ENCODE peak calls at places on chromosomes 6 and 20, in four cellular contexts. One of them, this sample, is unnamed.

GRCh38 chr20:38426006-38426405 is 9.1 kb downstream of the SNHG17 start:
- DNase-seq in foreskin fibroblast: peak; percentile 93
- DNase-seq in sigmoid colon: no peak
- DNase-seq in Peyer's patch: no peak
- DNase-seq in this sample: peak; percentile 68

GRCh38 chr6:13924949-13925881 is at the start of gene RNF182:
- DNase-seq in foreskin fibroblast: no peak
- DNase-seq in Peyer's patch: no peak
- DNase-seq in sigmoid colon: no peak
- DNase-seq in this sample: no peak

GRCh38 chr6:89299451-89299850 is 15.6 kb downstream of the GABRR2 start:
- DNase-seq in foreskin fibroblast: peak; percentile 19
- DNase-seq in sigmoid colon: no peak
- DNase-seq in Peyer's patch: no peak
- DNase-seq in this sample: peak; percentile 25

GRCh38 chr20:63072231-63072791 is 65.5 kb upstream of the BHLHE23 start:
- DNase-seq in foreskin fibroblast: no peak
- DNase-seq in Peyer's patch: no peak
- DNase-seq in sigmoid colon: peak; percentile 33
- DNase-seq in this sample: no peak

GRCh38 chr20:51089272-51089671 is 66.4 kb upstream of the KCNG1 start:
- DNase-seq in sigmoid colon: no peak
- DNase-seq in Peyer's patch: no peak
- DNase-seq in foreskin fibroblast: no peak
- DNase-seq in this sample: no peak

GRCh38 chr20:8774412-8774811 is 294.5 kb upstream of the PLCB4 start:
- DNase-seq in Peyer's patch: no peak
- DNase-seq in foreskin fibroblast: no peak
- DNase-seq in sigmoid colon: no peak
- DNase-seq in this sample: no peak

GRCh38 chr6:2900221-2900807 is 2.8 kb downstream of the SERPINB9 start:
- DNase-seq in sigmoid colon: no peak
- DNase-seq in Peyer's patch: no peak
- DNase-seq in foreskin fibroblast: no peak
- DNase-seq in this sample: no peak

GRCh38 chr6:71621918-71622519 is 264.3 kb upstream of the RIMS1 start:
- DNase-seq in sigmoid colon: no peak
- DNase-seq in Peyer's patch: no peak
- DNase-seq in foreskin fibroblast: no peak
- DNase-seq in this sample: no peak

GRCh38 chr6:147707524-147707923 is 199.0 kb downstream of the SAMD5 start:
- DNase-seq in Peyer's patch: no peak
- DNase-seq in foreskin fibroblast: no peak
- DNase-seq in sigmoid colon: no peak
- DNase-seq in this sample: no peak

GRCh38 chr6:2158596-2159271 is 86.7 kb downstream of the GMDS start:
- DNase-seq in foreskin fibroblast: peak; percentile 29
- DNase-seq in sigmoid colon: no peak
- DNase-seq in Peyer's patch: no peak
- DNase-seq in this sample: peak; percentile 17

GRCh38 chr6:3663081-3663480 is 88.4 kb downstream of the PXDC1 start:
- DNase-seq in Peyer's patch: no peak
- DNase-seq in sigmoid colon: no peak
- DNase-seq in foreskin fibroblast: no peak
- DNase-seq in this sample: no peak

GRCh38 chr20:23195635-23196034 is 109.5 kb upstream of the CD93 start:
- DNase-seq in Peyer's patch: no peak
- DNase-seq in foreskin fibroblast: no peak
- DNase-seq in sigmoid colon: no peak
- DNase-seq in this sample: no peak

GRCh38 chr20:20292472-20292871 is 75.4 kb upstream of the INSM1 start:
- DNase-seq in sigmoid colon: no peak
- DNase-seq in Peyer's patch: no peak
- DNase-seq in foreskin fibroblast: no peak
- DNase-seq in this sample: no peak

GRCh38 chr6:169724554-169725269 is 412 bp upstream of the PHF10 start:
- DNase-seq in sigmoid colon: peak; percentile 72
- DNase-seq in foreskin fibroblast: peak; percentile 68
- DNase-seq in Peyer's patch: peak; percentile 77
- DNase-seq in this sample: no peak

GRCh38 chr6:162493917-162494316 is 233.6 kb downstream of the PRKN start:
- DNase-seq in Peyer's patch: no peak
- DNase-seq in foreskin fibroblast: no peak
- DNase-seq in sigmoid colon: no peak
- DNase-seq in this sample: no peak

DNA sequence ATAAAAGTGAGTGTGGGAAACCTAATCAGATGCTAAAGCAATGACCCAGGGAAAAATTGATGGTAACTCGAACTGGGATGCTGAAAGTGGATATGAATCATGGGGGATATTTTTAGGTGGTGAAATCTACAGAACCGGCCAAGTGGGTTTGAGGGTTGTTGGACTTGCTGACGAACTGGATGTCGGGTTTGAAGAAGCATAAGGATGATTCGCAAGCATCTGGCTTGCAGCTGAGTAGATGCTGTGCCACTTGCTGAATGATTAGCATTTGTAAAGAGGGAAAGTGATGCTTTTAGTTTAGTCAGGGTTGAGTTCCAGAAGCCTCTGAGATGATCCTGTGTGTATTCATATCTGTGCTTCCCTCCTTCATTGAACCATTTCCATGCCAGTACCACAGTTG is 54.9 kb downstream of the UBR2 start:
- DNase-seq in sigmoid colon: no peak
- DNase-seq in foreskin fibroblast: peak; percentile 94
- DNase-seq in Peyer's patch: no peak
- DNase-seq in this sample: peak; percentile 11
- H3K4me3 ChIP-seq in sigmoid colon: no peak overlapping the region
- H3K4me3 ChIP-seq in foreskin fibroblast: no peak overlapping the region
- H3K4me3 ChIP-seq in Peyer's patch: no peak overlapping the region
- H3K4me3 ChIP-seq in this sample: no peak overlapping the region

GRCh38 chr6:63355632-63356031 is 35.8 kb upstream of the LGSN start:
- DNase-seq in foreskin fibroblast: no peak
- DNase-seq in Peyer's patch: no peak
- DNase-seq in sigmoid colon: no peak
- DNase-seq in this sample: no peak
- TF ChIP-seq CTCF in foreskin fibroblast: no peak
- TF ChIP-seq CTCF in Peyer's patch: no peak
- TF ChIP-seq CTCF in sigmoid colon: no peak
- TF ChIP-seq CTCF in this sample: no peak

GRCh38 chr6:156978948-156979347 is 201.8 kb downstream of the ARID1B start:
- DNase-seq in foreskin fibroblast: no peak
- DNase-seq in Peyer's patch: no peak
- DNase-seq in sigmoid colon: no peak
- DNase-seq in this sample: no peak
- H3K4me3 ChIP-seq in foreskin fibroblast: no peak overlapping the region
- H3K4me3 ChIP-seq in Peyer's patch: no peak overlapping the region
- H3K4me3 ChIP-seq in sigmoid colon: no peak overlapping the region
- H3K4me3 ChIP-seq in this sample: no peak overlapping the region

GRCh38 chr6:44284119-44284518 is 13.9 kb downstream of the TMEM151B start:
- DNase-seq in foreskin fibroblast: no peak
- DNase-seq in Peyer's patch: no peak
- DNase-seq in sigmoid colon: no peak
- DNase-seq in this sample: no peak

GRCh38 chr6:44285552-44286284 is 15.5 kb downstream of the TMEM151B start:
- DNase-seq in foreskin fibroblast: peak; percentile 57
- DNase-seq in Peyer's patch: no peak
- DNase-seq in sigmoid colon: no peak
- DNase-seq in this sample: no peak

GRCh38 chr6:44284867-44285266 is 14.6 kb downstream of the TMEM151B start:
- DNase-seq in Peyer's patch: no peak
- DNase-seq in foreskin fibroblast: no peak
- DNase-seq in sigmoid colon: no peak
- DNase-seq in this sample: no peak

GRCh38 chr6:44286285-44286565 is 16.0 kb downstream of the TMEM151B start:
- DNase-seq in sigmoid colon: no peak
- DNase-seq in foreskin fibroblast: no peak
- DNase-seq in Peyer's patch: no peak
- DNase-seq in this sample: no peak

GRCh38 chr6:44286747-44287146 is 16.5 kb downstream of the TMEM151B start:
- DNase-seq in foreskin fibroblast: no peak
- DNase-seq in Peyer's patch: no peak
- DNase-seq in sigmoid colon: no peak
- DNase-seq in this sample: no peak
- TF ChIP-seq CTCF in foreskin fibroblast: no peak
- TF ChIP-seq CTCF in Peyer's patch: no peak
- TF ChIP-seq CTCF in sigmoid colon: no peak
- TF ChIP-seq CTCF in this sample: no peak